ENCODE peak calls at places on chromosomes 7 and 10, in five cellular contexts. F is suprapubic skin, S is fibroblast of the aortic adventitia, E is ovary, P is brain microvascular endothelial cell. I is an unnamed sample.

GRCh38 chr10:78964952-78965633 is 103.7 kb upstream of the ZMIZ1 start:
- DNase-seq in F (no peak), S (no peak), E (no peak), P (peak), I (peak)

GRCh38 chr7:49774459-49775064 is 1.1 kb downstream of the VWC2 start:
- DNase-seq in F (no peak), S (no peak), E (no peak), P (no peak), I (no peak)

GRCh38 chr7:35906191-35906908 is 105.5 kb downstream of the SEPTIN7 start:
- DNase-seq in F (no peak), S (peak), E (peak), P (peak), I (peak)

GRCh38 chr7:66353547-66353946 is 148.4 kb downstream of the TPST1 start:
- DNase-seq in F (no peak), S (peak), E (no peak), P (no peak), I (peak)

GRCh38 chr7:141012044-141012685 is 2.6 kb downstream of the MRPS33 start:
- DNase-seq in F (peak), S (peak), E (peak), P (peak), I (peak)

GRCh38 chr7:116610210-116610609 is 61.8 kb upstream of the MET start:
- DNase-seq in F (no peak), S (peak), E (no peak), P (peak), I (peak)

GRCh38 chr7:96088579-96088978 is 233.3 kb downstream of the SLC25A13 start:
- DNase-seq in F (no peak), S (peak), E (no peak), P (peak), I (peak)

GRCh38 chr7:2360791-2361190 is 6.2 kb downstream of the EIF3B start:
- DNase-seq in F (no peak), S (peak), E (no peak), P (no peak), I (peak)

GRCh38 chr10:119177708-119178370 is 773 bp downstream of the PRDX3 start:
- DNase-seq in F (no peak), S (no peak), E (no peak), P (peak), I (no peak)

GRCh38 chr10:107971411-107971810 is 806.9 kb upstream of the SORCS1 start:
- DNase-seq in F (no peak), S (peak), E (no peak), P (no peak), I (peak)

GRCh38 chr7:70134029-70134445 is 535.8 kb downstream of the AUTS2 start:
- DNase-seq in F (no peak), S (no peak), E (no peak), P (no peak), I (no peak)

GRCh38 chr7:130359276-130359857 is 14.8 kb downstream of the CPA5 start:
- DNase-seq in F (no peak), S (no peak), E (no peak), P (no peak), I (no peak)

DNA sequence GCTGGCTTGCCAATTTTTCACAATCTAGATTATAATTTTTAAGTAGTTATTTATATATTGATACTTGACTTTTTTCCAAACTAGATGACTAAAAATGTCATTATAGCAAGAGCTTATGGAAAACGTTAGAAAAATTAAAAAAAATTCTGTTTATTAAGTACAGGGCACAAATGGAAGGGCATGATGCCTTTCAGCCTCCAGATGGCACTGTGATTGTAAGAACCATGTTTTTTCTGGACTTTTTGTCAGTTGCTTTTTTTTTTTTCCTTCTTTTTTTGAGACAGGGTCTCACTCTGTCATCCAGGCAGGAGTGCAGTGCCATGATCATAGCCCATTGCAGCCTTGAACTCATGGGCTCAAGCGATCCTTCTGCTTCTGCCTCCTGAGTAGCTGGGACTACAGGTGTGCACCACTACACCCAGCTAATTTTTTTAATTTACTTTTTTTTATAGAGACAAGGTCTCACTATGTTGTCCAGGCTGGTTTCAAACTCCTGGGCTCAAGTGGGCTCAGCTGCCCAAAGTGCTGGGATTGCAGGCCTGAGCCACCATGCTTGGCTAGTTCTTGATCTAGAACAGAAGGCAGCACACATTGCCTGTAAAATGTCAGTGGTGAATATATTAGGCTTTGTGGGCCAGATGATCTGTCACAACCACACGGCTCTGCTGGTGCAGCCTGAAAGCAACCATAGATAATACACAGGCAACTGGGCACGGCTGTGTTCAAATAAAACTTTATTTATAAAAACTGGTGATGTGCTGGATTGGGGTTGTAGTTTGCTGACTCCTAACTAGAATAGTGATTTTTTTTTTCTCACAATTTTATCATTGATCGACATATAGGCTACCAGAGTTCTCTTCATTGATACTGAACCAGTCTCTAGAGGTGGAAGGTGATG is 27.4 kb downstream of the UCMA start:
- DNase-seq in F (no peak), S (peak), E (no peak), P (peak), I (peak)
- TF ChIP-seq CTCF in F (no peak), S (peak), E (no peak), P (peak), I (peak)

GRCh38 chr10:56357018-56357417 is 4.0 kb downstream of the ZWINT start:
- DNase-seq in F (no peak), S (no peak), E (no peak), P (no peak), I (no peak)

GRCh38 chr10:56360583-56360966 is 484 bp downstream of the ZWINT start:
- DNase-seq in F (no peak), S (no peak), E (no peak), P (no peak), I (no peak)

GRCh38 chr10:56360967-56361841 is at the start of gene ZWINT:
- DNase-seq in F (peak), S (peak), E (peak), P (peak), I (peak)

GRCh38 chr10:56359837-56360236 is 1.2 kb downstream of the ZWINT start:
- DNase-seq in F (no peak), S (no peak), E (no peak), P (no peak), I (no peak)
- H3K4me3 ChIP-seq in F (no peak), S (peak), E (no peak), P (peak), I (peak)

DNA sequence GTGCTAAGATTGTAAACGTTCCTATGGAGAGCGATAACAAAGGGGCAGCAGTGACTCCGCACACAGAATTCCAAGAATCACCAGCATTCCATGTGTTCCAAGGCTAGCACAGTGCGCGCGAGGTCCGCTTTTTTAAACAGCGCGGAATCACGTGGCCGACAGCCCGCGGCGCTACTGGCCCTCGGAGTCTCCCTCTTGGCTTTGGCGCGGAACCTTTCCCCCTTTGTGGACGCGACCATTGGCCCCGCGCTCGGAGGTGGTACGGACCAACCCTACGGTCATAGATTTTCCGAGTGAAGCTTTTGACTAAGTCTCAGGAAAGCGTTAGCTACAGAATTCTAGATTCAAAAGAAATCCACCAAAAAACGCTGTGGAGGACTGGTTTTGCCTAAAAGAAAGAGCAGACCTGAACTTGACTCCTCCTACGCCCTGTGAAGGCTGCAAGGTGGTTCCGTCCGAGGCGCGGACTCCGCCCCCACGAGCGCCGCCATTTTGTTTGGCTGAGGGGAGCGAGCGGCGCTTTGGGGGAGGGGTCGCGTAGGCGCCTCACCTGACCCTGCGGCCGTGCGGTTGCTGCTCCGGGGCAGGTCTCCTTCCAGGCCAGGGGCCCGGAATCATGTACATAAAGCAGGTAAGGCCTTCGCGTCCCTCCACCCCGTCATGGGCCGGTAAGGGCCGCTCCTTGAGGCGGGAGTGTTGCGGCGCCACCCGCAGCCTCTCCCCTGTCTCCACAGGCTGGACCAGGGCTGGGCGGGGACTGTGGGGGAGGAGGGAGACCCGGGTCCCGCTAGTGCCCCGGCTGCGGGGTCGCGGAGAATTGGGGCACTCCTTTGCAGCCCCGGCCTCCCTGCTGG is at the start of gene SMC3:
- DNase-seq in F (peak), S (peak), E (peak), P (peak), I (peak)
- TF ChIP-seq CTCF in F (no peak), S (no peak), E (no peak), P (no peak), I (no peak)

GRCh38 chr10:120979435-120980315 is 128.5 kb downstream of the WDR11 start:
- DNase-seq in F (no peak), S (no peak), E (peak), P (peak), I (no peak)
- H3K4me3 ChIP-seq in F (peak), S (no peak), E (peak), P (no peak), I (no peak)

GRCh38 chr10:25678220-25678619 is 255.8 kb upstream of the MYO3A start:
- DNase-seq in F (no peak), S (no peak), E (no peak), P (no peak), I (no peak)

GRCh38 chr10:25678666-25679065 is 255.4 kb upstream of the MYO3A start:
- DNase-seq in F (no peak), S (no peak), E (no peak), P (no peak), I (peak)

GRCh38 chr10:25683291-25683690 is 250.7 kb upstream of the MYO3A start:
- DNase-seq in F (no peak), S (no peak), E (no peak), P (no peak), I (peak)

DNA sequence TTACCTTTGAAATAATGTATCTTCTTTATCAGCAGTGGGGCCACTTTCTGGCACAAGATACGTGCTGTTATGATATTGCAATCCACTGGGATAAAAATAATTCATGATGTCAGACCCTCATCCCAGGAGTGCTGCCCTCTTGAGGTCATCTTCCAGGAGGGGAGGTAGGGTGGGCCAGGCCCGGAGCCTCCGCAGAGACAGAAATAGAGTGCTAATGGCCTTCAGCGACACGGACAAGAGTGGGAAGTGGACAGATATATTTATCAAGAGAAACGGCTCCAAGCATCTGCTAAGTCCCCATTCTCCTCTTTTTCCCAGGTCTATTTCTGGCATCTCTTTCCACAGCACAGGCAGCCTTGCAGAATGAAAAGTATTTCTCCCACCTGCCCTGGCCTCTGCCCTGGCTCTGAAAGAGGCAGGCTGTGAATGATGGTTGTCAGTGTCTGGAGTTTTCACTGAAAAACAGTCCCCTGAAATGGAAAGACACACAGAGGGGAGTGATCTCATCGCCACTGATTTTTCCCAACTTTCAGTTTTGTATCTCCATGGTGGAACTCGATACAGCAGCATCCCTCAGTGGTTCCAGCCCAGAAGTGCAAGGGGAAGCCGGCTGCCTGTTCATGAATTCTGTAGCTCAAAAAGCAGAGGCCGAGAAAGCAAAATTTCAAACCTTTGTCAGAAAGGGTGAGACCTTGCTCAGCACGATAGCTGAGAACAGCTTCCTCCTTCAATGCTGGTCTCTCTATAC is 251.7 kb upstream of the MYO3A start:
- DNase-seq in F (no peak), S (peak), E (no peak), P (peak), I (peak)
- TF ChIP-seq CTCF in F (no peak), S (peak), E (no peak), P (peak), I (peak)

I was measured in cardiac fibroblast.